ENCODE peak calls at places on chromosomes 6 and 20, in ten cellular contexts. L is sigmoid colon, U is transverse colon, T is HCT116, Y is suprapubic skin, W is GM12892, V is stomach, M is K562, J is HepG2, H is GM12891. Z is an unnamed sample.

GRCh38 chr20:21251278-21251677 is 51.9 kb upstream of the XRN2 start:
- DNase-seq in Y (no peak), U (no peak), M (no peak), J (no peak), H (no peak), L (no peak), W (no peak), T (no peak), V (no peak), Z (no peak)

GRCh38 chr6:169344651-169345050 is 91.0 kb upstream of the THBS2 start:
- DNase-seq in V (no peak), M (no peak), W (no peak), J (no peak), U (no peak), T (no peak), Y (no peak), H (no peak), L (no peak), Z (no peak)

GRCh38 chr20:16128538-16129106 is 444.6 kb downstream of the KIF16B start:
- DNase-seq in M (no peak), T (no peak), H (no peak), Y (no peak), J (no peak), U (no peak), L (no peak), V (no peak), W (no peak), Z (no peak)

GRCh38 chr6:64736421-64736950 is 970.5 kb downstream of the EYS start:
- DNase-seq in U (no peak), Y (no peak), L (no peak), V (no peak), W (no peak), J (no peak), T (no peak), H (no peak), M (no peak), Z (no peak)

GRCh38 chr6:79718509-79719247 is 87.5 kb downstream of the SH3BGRL2 start:
- DNase-seq in V (no peak), M (no peak), T (no peak), L (no peak), W (no peak), Y (no peak), J (no peak), U (no peak), H (no peak), Z (no peak)

GRCh38 chr6:117456255-117456654 is 26.2 kb upstream of the DCBLD1 start:
- DNase-seq in M (no peak), W (no peak), U (no peak), Y (no peak), T (no peak), H (no peak), J (no peak), L (no peak), V (no peak), Z (no peak)

GRCh38 chr6:24549674-24550418 is 55.1 kb downstream of the ALDH5A1 start:
- DNase-seq in Y (no peak), U (no peak), M (no peak), T (no peak), V (no peak), J (peak), L (no peak), W (no peak), H (no peak), Z (no peak)

GRCh38 chr6:141107562-141108160 is 1025.1 kb upstream of the GJE1 start:
- DNase-seq in W (no peak), M (no peak), H (no peak), L (no peak), J (no peak), U (no peak), Y (no peak), V (no peak), T (peak), Z (no peak)

GRCh38 chr6:18609715-18610114 is 222.6 kb downstream of the RNF144B start:
- DNase-seq in M (no peak), U (no peak), T (no peak), Y (no peak), H (no peak), L (no peak), W (no peak), V (no peak), J (no peak), Z (no peak)

GRCh38 chr6:167105060-167105459 is 17.8 kb upstream of the CCR6 start:
- DNase-seq in M (no peak), U (no peak), V (no peak), T (no peak), W (no peak), Y (no peak), H (no peak), L (no peak), J (no peak), Z (no peak)

GRCh38 chr6:105745464-105746129 is 340.5 kb upstream of the PRDM1 start:
- DNase-seq in W (no peak), U (no peak), L (no peak), Y (no peak), J (no peak), T (no peak), H (no peak), V (no peak), M (no peak), Z (no peak)

GRCh38 chr6:136426627-136427377 is 123.4 kb downstream of the MAP7 start:
- DNase-seq in V (no peak), M (peak), H (no peak), W (no peak), T (no peak), J (no peak), L (no peak), Y (no peak), U (no peak), Z (no peak)

GRCh38 chr6:154276810-154277577 is 79.6 kb downstream of the IPCEF1 start:
- DNase-seq in V (no peak), H (no peak), J (peak), Y (no peak), T (peak), U (no peak), W (no peak), M (peak), L (no peak), Z (no peak)

GRCh38 chr20:45993197-45993951 is 15.3 kb upstream of the MMP9 start:
- DNase-seq in H (no peak), L (peak), T (peak), W (no peak), Y (no peak), M (no peak), J (peak), U (peak), V (peak), Z (peak)

GRCh38 chr20:50278684-50279531 is 88.3 kb downstream of the CEBPB start:
- DNase-seq in Y (peak), H (no peak), T (peak), U (peak), M (peak), L (peak), W (no peak), V (peak), J (peak), Z (no peak)

GRCh38 chr6:111769365-111770127 is 103.7 kb downstream of the FYN start:
- DNase-seq in J (no peak), W (no peak), Y (no peak), T (no peak), U (no peak), V (no peak), M (no peak), L (no peak), H (no peak), Z (no peak)

GRCh38 chr6:165663736-165664552 is 903 bp upstream of the PDE10A start:
- DNase-seq in J (no peak), M (no peak), Y (no peak), W (no peak), T (no peak), H (no peak), U (no peak), L (no peak), V (no peak), Z (no peak)

GRCh38 chr6:109526905-109527628 is 44.0 kb upstream of the ZBTB24 start:
- DNase-seq in M (peak), Y (no peak), T (peak), W (no peak), H (no peak), U (peak), L (no peak), J (peak), V (peak), Z (no peak)

GRCh38 chr20:3551681-3552434 is 81.0 kb downstream of the ATRN start:
- DNase-seq in U (no peak), V (no peak), J (no peak), W (no peak), Y (no peak), T (no peak), L (no peak), M (no peak), H (no peak), Z (no peak)

GRCh38 chr6:125307150-125307838 is 5.5 kb upstream of the HDDC2 start:
- DNase-seq in T (no peak), J (peak), U (no peak), H (no peak), V (no peak), L (no peak), W (no peak), Y (no peak), M (peak), Z (no peak)

GRCh38 chr20:44264287-44264686 is 17.2 kb downstream of the GDAP1L1 start:
- DNase-seq in V (no peak), W (no peak), M (no peak), U (no peak), T (no peak), J (no peak), H (no peak), Y (no peak), L (no peak), Z (no peak)

GRCh38 chr6:167956983-167957492 is 40.4 kb upstream of the KIF25 start:
- DNase-seq in T (no peak), W (no peak), U (no peak), Y (no peak), M (no peak), J (peak), H (no peak), V (no peak), L (no peak), Z (no peak)

GRCh38 chr6:137403443-137403842 is 90.8 kb downstream of the OLIG3 start:
- DNase-seq in W (no peak), V (no peak), J (no peak), L (no peak), T (no peak), Y (no peak), H (no peak), M (no peak), U (no peak), Z (no peak)

GRCh38 chr6:9745476-9745875 is 669.4 kb downstream of the TFAP2A start:
- DNase-seq in H (no peak), M (no peak), L (no peak), J (no peak), Y (no peak), W (no peak), U (no peak), T (no peak), V (no peak), Z (no peak)

GRCh38 chr20:11235058-11235457 is 561.3 kb upstream of the JAG1 start:
- DNase-seq in J (no peak), V (no peak), L (no peak), U (no peak), T (no peak), M (no peak), H (no peak), W (no peak), Y (no peak), Z (no peak)

GRCh38 chr20:56748476-56749377 is 119.6 kb downstream of the TFAP2C start:
- DNase-seq in U (no peak), J (no peak), T (no peak), V (no peak), H (no peak), Y (no peak), M (no peak), W (no peak), L (no peak), Z (no peak)

GRCh38 chr6:138494312-138494711 is 5.0 kb downstream of the NHSL1 start:
- DNase-seq in W (no peak), M (no peak), Y (no peak), L (no peak), J (no peak), V (no peak), U (no peak), H (no peak), T (no peak), Z (no peak)

GRCh38 chr6:123189805-123190204 is 193.8 kb downstream of the CLVS2 start:
- DNase-seq in V (no peak), L (no peak), W (no peak), T (no peak), U (no peak), H (no peak), Y (no peak), M (no peak), J (no peak), Z (no peak)

GRCh38 chr6:97067045-97067444 is 142.5 kb downstream of the KLHL32 start:
- DNase-seq in H (no peak), Y (no peak), W (no peak), J (no peak), T (no peak), L (no peak), M (no peak), U (no peak), V (no peak), Z (no peak)

GRCh38 chr6:14638932-14639875 is 521.6 kb downstream of the CD83 start:
- DNase-seq in M (peak), T (no peak), W (no peak), U (peak), J (no peak), Y (no peak), H (no peak), L (no peak), V (no peak), Z (peak)

GRCh38 chr6:143843689-143844405 is 709 bp downstream of the LTV1 start:
- DNase-seq in W (no peak), H (no peak), J (peak), L (no peak), Y (no peak), M (no peak), V (no peak), U (no peak), T (no peak), Z (no peak)

GRCh38 chr20:38435555-38435939 is 419 bp upstream of the SNHG17 start:
- DNase-seq in U (no peak), T (no peak), W (no peak), V (no peak), L (no peak), J (no peak), Y (no peak), M (no peak), H (no peak), Z (no peak)

GRCh38 chr6:20269147-20269546 is 56.9 kb upstream of the MBOAT1 start:
- DNase-seq in V (no peak), Y (no peak), M (no peak), U (no peak), L (no peak), W (no peak), T (no peak), H (no peak), J (no peak), Z (no peak)

GRCh38 chr6:168964138-168964892 is 289.3 kb downstream of the THBS2 start:
- DNase-seq in T (no peak), Y (no peak), J (no peak), M (no peak), H (no peak), W (no peak), L (no peak), U (no peak), V (no peak), Z (no peak)

GRCh38 chr20:59016795-59017492 is 2.3 kb upstream of the TUBB1 start:
- DNase-seq in T (no peak), U (no peak), V (no peak), J (peak), M (no peak), H (no peak), L (no peak), W (no peak), Y (no peak), Z (no peak)

GRCh38 chr6:113854531-113855499 is 2.3 kb upstream of the MARCKS start:
- DNase-seq in W (peak), V (peak), M (peak), Y (peak), H (no peak), U (peak), L (peak), T (no peak), J (peak), Z (peak)

GRCh38 chr6:68139130-68139529 is 496.0 kb upstream of the ADGRB3 start:
- DNase-seq in Y (no peak), T (no peak), H (no peak), M (no peak), V (no peak), J (no peak), W (no peak), L (no peak), U (no peak), Z (no peak)

DNA sequence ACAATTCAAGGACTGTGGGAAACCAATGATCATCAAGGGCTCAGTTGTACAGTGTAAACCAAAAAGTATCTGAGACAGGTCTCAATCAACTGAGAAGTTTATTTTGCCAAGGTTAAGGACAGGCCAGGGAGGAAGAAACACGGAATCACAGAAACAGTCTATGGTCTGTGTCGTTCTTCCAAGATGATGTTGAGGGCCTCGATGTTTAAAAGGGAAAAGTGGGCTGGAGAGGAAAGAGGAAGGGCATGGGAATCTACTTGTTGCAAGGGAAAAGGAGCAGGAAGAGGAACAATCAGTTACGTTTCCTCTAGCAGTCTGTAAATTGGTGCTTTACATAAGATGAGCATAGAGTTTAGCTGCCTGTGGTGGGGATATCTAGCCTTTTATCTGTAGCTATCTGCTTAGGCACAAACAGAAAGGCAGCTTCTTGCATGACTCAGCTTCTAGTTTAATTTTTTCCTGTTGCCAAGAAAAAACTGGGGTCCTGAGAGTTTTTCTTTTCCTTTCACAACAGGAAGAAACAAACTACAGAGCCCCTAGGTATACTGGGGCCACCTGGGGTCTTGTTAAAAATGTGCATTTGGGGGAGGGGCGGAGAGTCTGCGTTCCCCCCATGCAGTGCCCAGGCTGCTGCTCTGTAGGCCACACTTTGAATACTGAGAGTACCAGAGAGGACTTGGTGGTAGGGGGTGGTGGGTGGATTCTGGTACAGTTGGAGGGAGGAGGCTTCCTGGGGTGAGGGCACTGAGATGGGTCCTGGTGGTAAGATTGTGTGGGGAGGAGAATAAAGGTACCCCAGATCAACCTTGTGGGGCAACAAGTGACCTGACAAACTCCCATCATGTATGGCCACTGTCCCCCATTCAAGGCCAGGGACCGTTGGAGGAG is 35.3 kb upstream of the EZR start:
- DNase-seq in J (peak), H (no peak), V (no peak), Y (no peak), U (no peak), L (no peak), T (no peak), M (peak), W (no peak), Z (no peak)
- TF ChIP-seq POLR2A in J (no peak), H (no peak), V (no peak), Y (no peak), U (no peak), L (no peak), T (no peak), M (peak), W (no peak), Z (no peak)

DNA sequence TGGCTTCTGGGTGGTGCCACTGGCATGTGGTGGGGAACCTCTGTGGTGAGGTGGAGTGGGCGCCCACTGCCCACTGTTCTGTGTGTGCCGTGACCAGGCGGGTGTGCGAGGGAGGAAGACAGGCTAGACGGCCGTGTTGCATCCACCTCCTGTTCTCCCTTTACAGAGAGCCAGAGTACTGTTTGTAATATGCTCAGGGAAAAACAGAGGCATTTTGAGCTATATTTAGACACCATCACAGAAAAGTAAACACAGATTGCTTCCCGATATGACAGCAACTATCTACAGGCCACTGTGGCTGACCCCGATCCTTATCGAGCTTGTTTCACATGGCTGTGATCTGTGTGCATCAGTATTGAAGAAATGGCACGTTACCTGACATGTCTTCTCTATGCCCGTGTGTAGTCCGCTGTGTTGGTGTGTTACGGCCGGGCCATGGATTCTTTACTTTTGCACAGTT is 45.6 kb downstream of the ARID1B start:
- DNase-seq in M (no peak), U (no peak), Y (no peak), V (no peak), L (no peak), W (no peak), H (no peak), J (no peak), T (no peak), Z (no peak)
- TF ChIP-seq POLR2AphosphoS5 in M (no peak), U (no peak), Y (no peak), V (no peak), L (no peak), W (no peak), H (no peak), J (no peak), T (no peak), Z (no peak)

DNA sequence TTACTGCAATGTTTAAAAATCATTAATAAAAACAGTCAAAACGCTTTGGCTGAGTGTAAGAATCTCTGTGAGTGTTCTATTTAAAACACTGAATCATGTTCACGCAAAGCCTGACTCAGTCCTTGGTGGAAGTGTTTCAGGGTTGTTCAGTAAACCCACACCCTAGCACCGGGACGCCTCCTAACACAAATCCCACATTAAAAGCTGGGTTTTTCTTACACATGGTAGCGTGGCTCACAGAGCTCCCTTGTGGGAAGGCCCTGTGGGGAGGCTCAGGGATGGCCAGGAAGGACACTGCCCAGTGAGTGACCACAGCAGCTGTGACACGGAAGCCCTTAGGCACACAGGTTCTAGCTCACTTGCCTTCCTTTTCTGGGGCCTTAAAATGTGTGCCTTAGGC is 80.2 kb downstream of the GMPR start:
- DNase-seq in J (no peak), W (no peak), H (no peak), M (no peak), U (no peak), Y (no peak), V (no peak), T (no peak), L (no peak), Z (no peak)
- TF ChIP-seq POLR2A in J (no peak), W (no peak), H (no peak), M (no peak), U (no peak), Y (no peak), V (no peak), T (no peak), L (no peak), Z (no peak)

GRCh38 chr6:4956625-4957024 is 47.2 kb downstream of the RPP40 start:
- DNase-seq in M (no peak), J (no peak), W (no peak), V (no peak), L (no peak), H (no peak), T (no peak), Y (no peak), U (no peak), Z (no peak)
- TF ChIP-seq POLR2AphosphoS5 in M (no peak), J (no peak), W (no peak), V (no peak), L (no peak), H (no peak), T (peak), Y (no peak), U (no peak), Z (no peak)

DNA sequence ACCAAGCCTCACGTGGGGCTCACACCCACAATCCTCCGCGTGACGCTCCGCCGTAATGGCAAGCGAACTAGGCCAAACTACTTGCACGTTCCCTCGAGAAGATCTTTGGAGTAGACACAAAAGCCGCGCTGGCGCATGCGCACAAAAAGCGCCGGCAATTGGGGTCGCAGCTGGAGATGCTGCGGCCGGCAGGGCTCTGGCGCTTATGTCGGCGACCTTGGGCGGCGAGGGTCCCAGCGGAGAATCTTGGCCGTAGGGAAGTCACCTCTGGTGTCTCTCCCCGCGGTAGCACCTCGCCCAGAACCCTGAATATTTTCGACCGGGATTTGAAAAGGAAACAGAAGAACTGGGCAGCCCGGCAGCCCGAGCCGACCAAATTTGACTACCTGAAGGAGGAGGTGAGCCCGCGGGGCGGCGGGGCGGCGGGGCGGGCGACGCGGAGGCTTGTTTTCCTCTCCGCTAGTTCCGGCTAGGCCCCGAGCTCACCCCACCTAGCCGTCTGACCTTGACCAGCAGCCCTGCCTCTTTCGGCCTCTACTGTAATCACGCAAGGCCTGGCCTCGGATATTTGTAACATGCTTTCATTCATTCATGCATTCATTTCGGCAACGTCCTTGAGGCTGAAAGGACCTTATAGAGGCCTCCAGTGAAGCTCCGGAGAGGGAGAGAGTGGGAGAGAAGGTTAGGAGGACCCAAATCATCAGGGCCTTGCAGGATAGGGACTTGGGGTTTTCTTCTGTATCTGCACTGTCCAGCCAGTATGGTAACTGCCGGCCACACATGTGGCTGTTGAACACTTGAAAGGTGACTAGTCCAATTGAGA is at the start of the genes ESF1 and NDUFAF5:
- DNase-seq in J (peak), V (peak), U (peak), Y (peak), T (peak), L (peak), W (peak), M (peak), H (peak), Z (peak)
- TF ChIP-seq POLR2A in J (peak), V (no peak), U (peak), Y (no peak), T (peak), L (peak), W (peak), M (peak), H (no peak), Z (no peak)

Z was measured in breast epithelium.